ENCODE peak calls at places on chromosomes 3 and 15, in six cellular contexts. U is heart left ventricle, M is epithelial cell of esophagus, Y is breast epithelium, R is cardiac fibroblast, L is body of pancreas. E is an unnamed sample.

GRCh38 chr15:47717036-47717611 is at the start of gene SEMA6D:
- DNase-seq in L (peak), Y (peak), R (peak), U (peak), M (peak), E (no peak)

GRCh38 chr15:67880651-67881182 is 40.9 kb upstream of the RNU6-1 start:
- DNase-seq in Y (no peak), R (peak), L (peak), U (peak), M (peak), E (no peak)

GRCh38 chr3:13082677-13083076 is 9.4 kb upstream of the IQSEC1 start:
- DNase-seq in M (no peak), Y (no peak), U (no peak), L (no peak), R (no peak), E (no peak)

GRCh38 chr15:85702321-85703230 is 92.1 kb downstream of the KLHL25 start:
- DNase-seq in Y (no peak), U (no peak), L (no peak), M (no peak), R (peak), E (no peak)

GRCh38 chr3:193190387-193190786 is 50.6 kb upstream of the PLAAT1 start:
- DNase-seq in Y (no peak), L (peak), R (peak), U (no peak), M (peak), E (no peak)

GRCh38 chr15:99578809-99579208 is 13.0 kb downstream of the MEF2A start:
- DNase-seq in R (no peak), L (no peak), U (no peak), Y (no peak), M (no peak), E (no peak)

GRCh38 chr3:37974121-37974927 is 16.3 kb upstream of the VILL start:
- DNase-seq in R (peak), Y (no peak), M (peak), U (peak), L (peak), E (peak)

GRCh38 chr15:82132742-82133141 is 86.9 kb upstream of the MEX3B start:
- DNase-seq in U (no peak), Y (no peak), R (peak), M (peak), L (no peak), E (peak)

GRCh38 chr15:101641894-101642293 is 10.3 kb downstream of the TM2D3 start:
- DNase-seq in U (no peak), L (no peak), M (peak), Y (no peak), R (peak), E (no peak)

GRCh38 chr3:147613710-147614109 is 204.5 kb downstream of the ZIC1 start:
- DNase-seq in R (no peak), L (no peak), U (no peak), Y (no peak), M (no peak), E (no peak)

DNA sequence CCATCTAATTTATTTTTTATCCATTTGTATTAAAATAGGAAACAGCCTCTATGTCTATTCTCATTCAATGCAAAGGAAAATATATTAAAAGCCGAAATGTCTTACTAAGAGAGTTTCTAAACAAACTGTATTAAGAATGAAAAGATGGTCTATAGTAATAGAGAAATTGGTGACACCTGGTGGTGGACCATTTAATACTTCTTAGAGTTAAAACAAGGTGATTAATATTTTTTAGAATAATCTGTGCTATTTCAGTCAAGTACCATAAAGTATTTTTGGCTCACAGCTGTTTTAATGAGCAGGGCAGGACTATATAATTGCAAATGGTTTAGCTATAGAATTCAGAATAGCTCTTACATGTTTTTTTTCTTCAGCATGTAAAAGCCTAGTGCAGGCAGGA is 55.7 kb downstream of the SYNPR start:
- DNase-seq in Y (no peak), L (no peak), M (peak), R (peak), U (no peak), E (no peak)
- TF ChIP-seq CTCF in Y (no peak), L (no peak), M (peak), R (no peak), U (peak), E (peak)

GRCh38 chr3:18951333-18951732 is 197.0 kb upstream of the KCNH8 start:
- DNase-seq in L (no peak), M (no peak), U (no peak), Y (no peak), R (no peak), E (no peak)

GRCh38 chr3:18946524-18946923 is 201.8 kb upstream of the KCNH8 start:
- DNase-seq in U (no peak), Y (no peak), L (no peak), M (peak), R (no peak), E (no peak)
- TF ChIP-seq CTCF in U (no peak), Y (no peak), L (no peak), M (peak), R (no peak), E (no peak)

GRCh38 chr15:50886139-50886467 is 22.4 kb upstream of the AP4E1 start:
- DNase-seq in U (no peak), L (no peak), Y (no peak), R (no peak), M (no peak), E (no peak)
- TF ChIP-seq CTCF in U (no peak), L (no peak), Y (no peak), R (no peak), M (no peak), E (peak)

GRCh38 chr3:52533623-52534280 is at the start of gene NT5DC2:
- DNase-seq in U (peak), R (peak), M (peak), Y (no peak), L (peak), E (no peak)
- TF ChIP-seq CTCF in U (peak), R (no peak), M (no peak), Y (no peak), L (no peak), E (no peak)

GRCh38 chr15:29139540-29140459 is 129.8 kb downstream of the NSMCE3 start:
- DNase-seq in Y (peak), R (peak), L (peak), M (peak), U (peak), E (no peak)
- TF ChIP-seq CTCF in Y (peak), R (peak), L (peak), M (peak), U (peak), E (peak)

GRCh38 chr15:69463182-69463756 is 10.7 kb downstream of the RPLP1 start:
- DNase-seq in M (peak), L (no peak), R (no peak), Y (no peak), U (no peak), E (no peak)

GRCh38 chr15:69466733-69467132 is 14.1 kb downstream of the RPLP1 start:
- DNase-seq in M (no peak), R (no peak), Y (no peak), L (no peak), U (no peak), E (no peak)

GRCh38 chr15:69462493-69463181 is 10.0 kb downstream of the RPLP1 start:
- DNase-seq in R (peak), M (peak), Y (peak), L (peak), U (peak), E (peak)

GRCh38 chr15:69467636-69468035 is 15.0 kb downstream of the RPLP1 start:
- DNase-seq in L (no peak), R (no peak), U (no peak), Y (peak), M (peak), E (no peak)

DNA sequence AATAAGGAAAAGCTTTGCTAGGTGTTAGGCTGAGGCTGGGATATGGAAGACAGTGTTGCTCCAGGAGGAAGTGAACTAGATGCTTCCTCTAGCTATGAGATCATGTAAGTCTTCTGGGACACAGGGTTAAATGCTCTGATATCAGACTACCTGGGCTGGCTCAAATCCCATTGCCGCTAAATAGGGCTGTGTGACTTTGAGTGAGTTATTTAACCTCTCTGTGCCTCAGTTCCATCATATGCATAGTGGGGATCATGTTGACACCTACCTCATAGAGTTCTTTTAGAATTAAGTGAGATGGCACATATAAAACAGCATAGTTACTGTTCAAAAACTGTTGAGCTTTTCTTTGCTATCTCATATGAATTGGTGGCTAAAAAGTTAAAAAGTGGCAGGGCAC is 12.6 kb downstream of the RPLP1 start:
- DNase-seq in L (no peak), Y (no peak), U (no peak), R (no peak), M (no peak), E (no peak)
- TF ChIP-seq CTCF in L (no peak), Y (no peak), U (no peak), R (no peak), M (no peak), E (no peak)